ENCODE peak calls at places on chromosomes 1 and 21, in ten cellular contexts. One of them, this sample, is unnamed.

GRCh38 chr1:235866207-235866912 is at the start of gene LYST:
- DNase-seq in heart left ventricle: peak; percentile 46
- DNase-seq in prostate gland: peak; percentile 46
- DNase-seq in tibial nerve: peak; percentile 45
- DNase-seq in esophagus muscularis mucosa: no peak
- DNase-seq in IMR-90: peak; percentile 52
- DNase-seq in vagina: no peak
- DNase-seq in adrenal gland: peak; percentile 68
- DNase-seq in uterus: peak; percentile 45
- DNase-seq in Peyer's patch: peak; percentile 83
- DNase-seq in this sample: peak; percentile 63

GRCh38 chr1:60956520-60956919 is 125.8 kb upstream of the NFIA start:
- DNase-seq in heart left ventricle: no peak
- DNase-seq in prostate gland: no peak
- DNase-seq in tibial nerve: no peak
- DNase-seq in esophagus muscularis mucosa: no peak
- DNase-seq in IMR-90: no peak
- DNase-seq in vagina: no peak
- DNase-seq in adrenal gland: no peak
- DNase-seq in uterus: no peak
- DNase-seq in Peyer's patch: no peak
- DNase-seq in this sample: no peak

GRCh38 chr1:210617306-210617705 is 288.6 kb downstream of the HHAT start:
- DNase-seq in heart left ventricle: no peak
- DNase-seq in prostate gland: no peak
- DNase-seq in tibial nerve: no peak
- DNase-seq in esophagus muscularis mucosa: no peak
- DNase-seq in IMR-90: no peak
- DNase-seq in vagina: no peak
- DNase-seq in adrenal gland: no peak
- DNase-seq in uterus: no peak
- DNase-seq in Peyer's patch: no peak
- DNase-seq in this sample: no peak

GRCh38 chr1:226648421-226648820 is 90.7 kb downstream of the ITPKB start:
- DNase-seq in heart left ventricle: no peak
- DNase-seq in prostate gland: no peak
- DNase-seq in tibial nerve: no peak
- DNase-seq in esophagus muscularis mucosa: no peak
- DNase-seq in IMR-90: no peak
- DNase-seq in vagina: no peak
- DNase-seq in adrenal gland: no peak
- DNase-seq in uterus: no peak
- DNase-seq in Peyer's patch: no peak
- DNase-seq in this sample: no peak

GRCh38 chr1:240306673-240307072 is 215.0 kb downstream of the FMN2 start:
- DNase-seq in heart left ventricle: no peak
- DNase-seq in prostate gland: no peak
- DNase-seq in tibial nerve: no peak
- DNase-seq in esophagus muscularis mucosa: no peak
- DNase-seq in IMR-90: peak; percentile 40
- DNase-seq in vagina: no peak
- DNase-seq in adrenal gland: no peak
- DNase-seq in uterus: no peak
- DNase-seq in Peyer's patch: no peak
- DNase-seq in this sample: no peak

GRCh38 chr1:179251675-179252074 is 22.2 kb upstream of the ABL2 start:
- DNase-seq in heart left ventricle: no peak
- DNase-seq in prostate gland: peak; percentile 8
- DNase-seq in tibial nerve: no peak
- DNase-seq in esophagus muscularis mucosa: no peak
- DNase-seq in IMR-90: peak; percentile 67
- DNase-seq in vagina: no peak
- DNase-seq in adrenal gland: peak; percentile 12
- DNase-seq in uterus: no peak
- DNase-seq in Peyer's patch: no peak
- DNase-seq in this sample: no peak

GRCh38 chr1:221741364-221741970 is 422 bp downstream of the DUSP10 start:
- DNase-seq in heart left ventricle: peak; percentile 25
- DNase-seq in prostate gland: no peak
- DNase-seq in tibial nerve: peak; percentile 40
- DNase-seq in esophagus muscularis mucosa: no peak
- DNase-seq in IMR-90: peak; percentile 46
- DNase-seq in vagina: no peak
- DNase-seq in adrenal gland: peak; percentile 38
- DNase-seq in uterus: peak; percentile 26
- DNase-seq in Peyer's patch: peak; percentile 67
- DNase-seq in this sample: peak; percentile 38

GRCh38 chr1:20603473-20604464 is 14.9 kb downstream of the CDA start:
- DNase-seq in heart left ventricle: no peak
- DNase-seq in prostate gland: no peak
- DNase-seq in tibial nerve: no peak
- DNase-seq in esophagus muscularis mucosa: no peak
- DNase-seq in IMR-90: peak; percentile 96
- DNase-seq in vagina: no peak
- DNase-seq in adrenal gland: no peak
- DNase-seq in uterus: no peak
- DNase-seq in Peyer's patch: peak; percentile 69
- DNase-seq in this sample: no peak

GRCh38 chr1:41805771-41806471 is 112.8 kb downstream of the HIVEP3 start:
- DNase-seq in heart left ventricle: no peak
- DNase-seq in prostate gland: no peak
- DNase-seq in tibial nerve: no peak
- DNase-seq in esophagus muscularis mucosa: no peak
- DNase-seq in IMR-90: no peak
- DNase-seq in vagina: no peak
- DNase-seq in adrenal gland: no peak
- DNase-seq in uterus: no peak
- DNase-seq in Peyer's patch: no peak
- DNase-seq in this sample: no peak

GRCh38 chr1:12604114-12604874 is 13.7 kb downstream of the DHRS3 start:
- DNase-seq in heart left ventricle: peak; percentile 60
- DNase-seq in prostate gland: no peak
- DNase-seq in tibial nerve: no peak
- DNase-seq in esophagus muscularis mucosa: no peak
- DNase-seq in IMR-90: peak; percentile 99
- DNase-seq in vagina: no peak
- DNase-seq in adrenal gland: peak; percentile 82
- DNase-seq in uterus: peak; percentile 60
- DNase-seq in Peyer's patch: peak; percentile 86
- DNase-seq in this sample: no peak

GRCh38 chr21:30153697-30154340 is 12.8 kb downstream of the CLDN17 start:
- DNase-seq in heart left ventricle: no peak
- DNase-seq in prostate gland: no peak
- DNase-seq in tibial nerve: no peak
- DNase-seq in esophagus muscularis mucosa: no peak
- DNase-seq in IMR-90: no peak
- DNase-seq in vagina: no peak
- DNase-seq in adrenal gland: no peak
- DNase-seq in uterus: no peak
- DNase-seq in Peyer's patch: no peak
- DNase-seq in this sample: no peak

GRCh38 chr21:37579356-37579755 is 212.8 kb downstream of the DYRK1A start:
- DNase-seq in heart left ventricle: no peak
- DNase-seq in prostate gland: no peak
- DNase-seq in tibial nerve: no peak
- DNase-seq in esophagus muscularis mucosa: no peak
- DNase-seq in IMR-90: peak; percentile 10
- DNase-seq in vagina: no peak
- DNase-seq in adrenal gland: no peak
- DNase-seq in uterus: no peak
- DNase-seq in Peyer's patch: no peak
- DNase-seq in this sample: no peak

GRCh38 chr1:168917796-168918195 is 188.7 kb upstream of the ATP1B1 start:
- DNase-seq in heart left ventricle: no peak
- DNase-seq in prostate gland: no peak
- DNase-seq in tibial nerve: no peak
- DNase-seq in esophagus muscularis mucosa: no peak
- DNase-seq in IMR-90: no peak
- DNase-seq in vagina: no peak
- DNase-seq in adrenal gland: no peak
- DNase-seq in uterus: no peak
- DNase-seq in Peyer's patch: no peak
- DNase-seq in this sample: no peak

GRCh38 chr1:186304982-186305949 is 69.8 kb downstream of the TPR start:
- DNase-seq in heart left ventricle: no peak
- DNase-seq in prostate gland: no peak
- DNase-seq in tibial nerve: no peak
- DNase-seq in esophagus muscularis mucosa: no peak
- DNase-seq in IMR-90: peak; percentile 13
- DNase-seq in vagina: no peak
- DNase-seq in adrenal gland: no peak
- DNase-seq in uterus: no peak
- DNase-seq in Peyer's patch: peak; percentile 50
- DNase-seq in this sample: no peak

GRCh38 chr1:152622803-152623202 is at the start of gene LCE3A:
- DNase-seq in heart left ventricle: no peak
- DNase-seq in prostate gland: no peak
- DNase-seq in tibial nerve: no peak
- DNase-seq in esophagus muscularis mucosa: peak; percentile 85
- DNase-seq in IMR-90: peak; percentile 0
- DNase-seq in vagina: no peak
- DNase-seq in adrenal gland: no peak
- DNase-seq in uterus: no peak
- DNase-seq in Peyer's patch: no peak
- DNase-seq in this sample: no peak

GRCh38 chr1:153349363-153350340 is 1.0 kb upstream of the PGLYRP4 start:
- DNase-seq in heart left ventricle: no peak
- DNase-seq in prostate gland: no peak
- DNase-seq in tibial nerve: no peak
- DNase-seq in esophagus muscularis mucosa: peak; percentile 87
- DNase-seq in IMR-90: no peak
- DNase-seq in vagina: peak; percentile 82
- DNase-seq in adrenal gland: no peak
- DNase-seq in uterus: no peak
- DNase-seq in Peyer's patch: no peak
- DNase-seq in this sample: no peak

GRCh38 chr1:94608852-94609570 is 67.5 kb upstream of the F3 start:
- DNase-seq in heart left ventricle: no peak
- DNase-seq in prostate gland: no peak
- DNase-seq in tibial nerve: no peak
- DNase-seq in esophagus muscularis mucosa: no peak
- DNase-seq in IMR-90: peak; percentile 85
- DNase-seq in vagina: no peak
- DNase-seq in adrenal gland: no peak
- DNase-seq in uterus: no peak
- DNase-seq in Peyer's patch: no peak
- DNase-seq in this sample: peak; percentile 86

GRCh38 chr21:46295996-46296752 is 10.0 kb downstream of the YBEY start:
- DNase-seq in heart left ventricle: peak; percentile 90
- DNase-seq in prostate gland: no peak
- DNase-seq in tibial nerve: peak; percentile 86
- DNase-seq in esophagus muscularis mucosa: peak; percentile 97
- DNase-seq in IMR-90: peak; percentile 32
- DNase-seq in vagina: no peak
- DNase-seq in adrenal gland: peak; percentile 70
- DNase-seq in uterus: peak; percentile 84
- DNase-seq in Peyer's patch: peak; percentile 83
- DNase-seq in this sample: peak; percentile 57

GRCh38 chr1:28871631-28872401 is 42.6 kb upstream of the EPB41 start:
- DNase-seq in heart left ventricle: no peak
- DNase-seq in prostate gland: no peak
- DNase-seq in tibial nerve: no peak
- DNase-seq in esophagus muscularis mucosa: no peak
- DNase-seq in IMR-90: no peak
- DNase-seq in vagina: no peak
- DNase-seq in adrenal gland: no peak
- DNase-seq in uterus: no peak
- DNase-seq in Peyer's patch: no peak
- DNase-seq in this sample: no peak

DNA sequence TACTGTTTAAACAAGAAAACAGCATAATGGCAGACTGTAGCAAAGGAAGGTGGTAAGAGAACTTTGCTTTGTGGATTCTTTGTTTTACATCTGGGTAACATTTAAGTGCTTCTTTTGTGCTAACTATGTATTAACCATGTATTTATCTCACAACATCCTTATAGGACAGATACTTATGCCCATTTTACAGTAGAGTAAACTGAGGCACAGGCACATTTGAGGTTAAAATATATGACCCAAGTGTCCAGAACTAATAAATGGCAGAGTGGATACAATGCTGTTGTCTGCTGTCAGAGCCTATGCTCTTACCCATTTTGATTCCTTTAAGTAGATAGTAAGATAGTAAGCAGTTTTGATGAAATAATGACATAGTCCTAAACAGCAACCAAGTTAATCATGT is 7.3 kb downstream of the CAPZA1 start:
- DNase-seq in heart left ventricle: no peak
- DNase-seq in prostate gland: no peak
- DNase-seq in tibial nerve: no peak
- DNase-seq in esophagus muscularis mucosa: no peak
- DNase-seq in IMR-90: no peak
- DNase-seq in vagina: no peak
- DNase-seq in adrenal gland: no peak
- DNase-seq in uterus: no peak
- DNase-seq in Peyer's patch: no peak
- DNase-seq in this sample: no peak
- H3K4me1 ChIP-seq in heart left ventricle: peaks cover 53% of the 10 kb centered on the region
- H3K4me1 ChIP-seq in prostate gland: no peaks in the 10 kb centered on the region
- H3K4me1 ChIP-seq in tibial nerve: no peaks in the 10 kb centered on the region
- H3K4me1 ChIP-seq in esophagus muscularis mucosa: peaks cover 46% of the 10 kb centered on the region
- H3K4me1 ChIP-seq in IMR-90: peaks cover 2% of the 10 kb centered on the region
- H3K4me1 ChIP-seq in vagina: peaks cover 91% of the 10 kb centered on the region
- H3K4me1 ChIP-seq in adrenal gland: peaks cover 9% of the 10 kb centered on the region
- H3K4me1 ChIP-seq in uterus: no peaks in the 10 kb centered on the region
- H3K4me1 ChIP-seq in Peyer's patch: peaks cover 5% of the 10 kb centered on the region
- H3K4me1 ChIP-seq in this sample: peaks cover 24% of the 10 kb centered on the region

GRCh38 chr1:117595993-117596720 is 9.7 kb upstream of the TENT5C start:
- DNase-seq in heart left ventricle: no peak
- DNase-seq in prostate gland: no peak
- DNase-seq in tibial nerve: no peak
- DNase-seq in esophagus muscularis mucosa: no peak
- DNase-seq in IMR-90: no peak
- DNase-seq in vagina: no peak
- DNase-seq in adrenal gland: no peak
- DNase-seq in uterus: no peak
- DNase-seq in Peyer's patch: peak; percentile 47
- DNase-seq in this sample: no peak
- TF ChIP-seq POLR2A in heart left ventricle: no peak
- TF ChIP-seq POLR2A in prostate gland: no peak
- TF ChIP-seq POLR2A in tibial nerve: no peak
- TF ChIP-seq POLR2A in esophagus muscularis mucosa: no peak
- TF ChIP-seq POLR2A in IMR-90: no peak
- TF ChIP-seq POLR2A in vagina: no peak
- TF ChIP-seq POLR2A in adrenal gland: no peak
- TF ChIP-seq POLR2A in uterus: no peak
- TF ChIP-seq POLR2A in Peyer's patch: no peak
- TF ChIP-seq POLR2A in this sample: no peak

GRCh38 chr1:170545476-170545875 is 13.5 kb downstream of the GORAB start:
- DNase-seq in heart left ventricle: no peak
- DNase-seq in prostate gland: no peak
- DNase-seq in tibial nerve: no peak
- DNase-seq in esophagus muscularis mucosa: no peak
- DNase-seq in IMR-90: peak; percentile 88
- DNase-seq in vagina: no peak
- DNase-seq in adrenal gland: no peak
- DNase-seq in uterus: no peak
- DNase-seq in Peyer's patch: no peak
- DNase-seq in this sample: no peak
- H3K36me3 ChIP-seq in heart left ventricle: peaks cover 75% of the 10 kb centered on the region
- H3K36me3 ChIP-seq in prostate gland: no peaks in the 10 kb centered on the region
- H3K36me3 ChIP-seq in tibial nerve: peaks cover 5% of the 10 kb centered on the region
- H3K36me3 ChIP-seq in esophagus muscularis mucosa: peaks cover 56% of the 10 kb centered on the region
- H3K36me3 ChIP-seq in IMR-90: peaks cover 46% of the 10 kb centered on the region
- H3K36me3 ChIP-seq in vagina: no peaks in the 10 kb centered on the region
- H3K36me3 ChIP-seq in adrenal gland: peaks cover 50% of the 10 kb centered on the region
- H3K36me3 ChIP-seq in uterus: no peaks in the 10 kb centered on the region
- H3K36me3 ChIP-seq in Peyer's patch: peaks cover 98% of the 10 kb centered on the region
- H3K36me3 ChIP-seq in this sample: peaks cover 59% of the 10 kb centered on the region

GRCh38 chr1:27102707-27103468 is 52.0 kb downstream of the SLC9A1 start:
- DNase-seq in heart left ventricle: peak; percentile 79
- DNase-seq in prostate gland: peak; percentile 66
- DNase-seq in tibial nerve: peak; percentile 91
- DNase-seq in esophagus muscularis mucosa: peak; percentile 96
- DNase-seq in IMR-90: peak; percentile 40
- DNase-seq in vagina: no peak
- DNase-seq in adrenal gland: peak; percentile 78
- DNase-seq in uterus: peak; percentile 86
- DNase-seq in Peyer's patch: peak; percentile 89
- DNase-seq in this sample: peak; percentile 67
- H3K4me1 ChIP-seq in heart left ventricle: peaks cover 29% of the 10 kb centered on the region
- H3K4me1 ChIP-seq in prostate gland: peaks cover 6% of the 10 kb centered on the region
- H3K4me1 ChIP-seq in tibial nerve: no peaks in the 10 kb centered on the region
- H3K4me1 ChIP-seq in esophagus muscularis mucosa: peaks cover 27% of the 10 kb centered on the region
- H3K4me1 ChIP-seq in IMR-90: peaks cover 16% of the 10 kb centered on the region
- H3K4me1 ChIP-seq in vagina: peaks cover 27% of the 10 kb centered on the region
- H3K4me1 ChIP-seq in adrenal gland: peaks cover 6% of the 10 kb centered on the region
- H3K4me1 ChIP-seq in uterus: peaks cover 6% of the 10 kb centered on the region
- H3K4me1 ChIP-seq in Peyer's patch: no peaks in the 10 kb centered on the region
- H3K4me1 ChIP-seq in this sample: peaks cover 5% of the 10 kb centered on the region